ENCODE peak calls at places on chromosomes 4 and X, in seven cellular contexts. U is epithelial cell of esophagus; O is CD4-positive, alpha-beta memory T cell; C is lung; Y is GM12865; I is neural progenitor cell; W is AG10803. F is an unnamed sample.

GRCh38 chrX:57964975-57965374 is 54.7 kb upstream of the ZXDA start:
- DNase-seq in U (no peak), O (no peak), C (no peak), Y (no peak), I (no peak), W (no peak), F (no peak)

GRCh38 chr4:157896726-157897125 is 276.1 kb downstream of the GASK1B start:
- DNase-seq in U (no peak), O (no peak), C (no peak), Y (no peak), I (no peak), W (no peak), F (no peak)

GRCh38 chr4:57078685-57079521 is 31.3 kb downstream of the IGFBP7 start:
- DNase-seq in U (peak; percentile 93), O (no peak), C (no peak), Y (no peak), I (peak; percentile 70), W (no peak), F (no peak)

GRCh38 chr4:2802618-2803531 is 10.0 kb downstream of the SH3BP2 start:
- DNase-seq in U (no peak), O (no peak), C (no peak), Y (no peak), I (no peak), W (no peak), F (no peak)

GRCh38 chr4:142248946-142249345 is 597.2 kb downstream of the INPP4B start:
- DNase-seq in U (peak; percentile 74), O (no peak), C (no peak), Y (no peak), I (no peak), W (peak; percentile 75), F (peak; percentile 88)

GRCh38 chrX:19156223-19156622 is 34.0 kb upstream of the ADGRG2 start:
- DNase-seq in U (peak; percentile 32), O (no peak), C (no peak), Y (no peak), I (peak; percentile 13), W (peak; percentile 5), F (peak; percentile 19)

GRCh38 chrX:104662694-104663093 is 96.7 kb downstream of the IL1RAPL2 start:
- DNase-seq in U (no peak), O (no peak), C (no peak), Y (no peak), I (no peak), W (no peak), F (no peak)

GRCh38 chr4:10082047-10082446 is 34.6 kb downstream of the WDR1 start:
- DNase-seq in U (no peak), O (no peak), C (no peak), Y (no peak), I (no peak), W (no peak), F (no peak)

GRCh38 chr4:135838889-135839288 is 1637.3 kb upstream of the PABPC4L start:
- DNase-seq in U (peak; percentile 53), O (no peak), C (no peak), Y (no peak), I (peak; percentile 15), W (no peak), F (no peak)

GRCh38 chrX:8845060-8845459 is 43.9 kb upstream of the FAM9A start:
- DNase-seq in U (no peak), O (no peak), C (no peak), Y (no peak), I (no peak), W (peak; percentile 17), F (peak; percentile 77)

GRCh38 chr4:137267024-137267423 is 265.3 kb downstream of the PCDH18 start:
- DNase-seq in U (peak; percentile 58), O (no peak), C (no peak), Y (no peak), I (no peak), W (peak; percentile 71), F (peak; percentile 87)

GRCh38 chr4:128286474-128287158 is 997 bp downstream of the PGRMC2 start:
- DNase-seq in U (peak; percentile 69), O (peak; percentile 58), C (no peak), Y (peak; percentile 60), I (peak; percentile 34), W (peak; percentile 80), F (peak; percentile 73)

DNA sequence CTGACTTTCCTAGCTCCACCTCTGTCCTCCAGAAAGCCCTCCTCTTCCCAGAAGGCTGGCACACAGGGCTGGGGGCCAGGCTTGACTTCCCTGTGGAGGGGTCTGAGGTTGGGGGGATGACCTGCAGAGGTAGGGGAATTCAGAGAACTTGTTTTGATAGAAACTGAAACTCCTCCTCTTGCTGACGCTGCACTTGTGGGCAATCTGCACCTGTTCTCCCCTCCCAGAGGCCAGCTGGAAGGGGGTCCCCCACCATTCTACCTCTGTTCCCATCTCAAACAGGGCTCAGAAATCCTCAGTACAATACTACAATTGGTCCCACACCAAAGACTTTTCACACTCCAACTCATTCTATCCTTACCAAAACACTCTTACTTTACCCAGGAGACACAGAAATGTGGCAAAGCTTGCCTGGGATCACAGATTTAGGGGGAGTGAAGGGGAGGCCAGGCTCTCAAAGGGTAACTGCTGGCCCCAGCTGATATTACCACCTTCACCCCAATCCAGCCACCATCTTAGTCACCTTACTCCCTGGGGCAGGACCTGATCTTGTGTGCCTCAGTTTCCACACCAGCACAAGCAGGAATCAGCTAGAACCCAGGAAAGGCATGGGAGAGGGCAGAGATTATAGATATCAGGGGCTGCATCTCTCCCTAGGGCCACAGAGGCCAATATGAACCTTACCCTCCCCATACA is 18.5 kb downstream of the OTUD5 start:
- DNase-seq in U (no peak), O (peak; percentile 78), C (no peak), Y (peak; percentile 91), I (no peak), W (no peak), F (no peak)
- H3K4me3 ChIP-seq in U (no peak overlapping the region), O (peak overlapping the region; percentile 3), C (no peak overlapping the region), Y (peak overlapping the region; percentile 45), I (no peak overlapping the region), W (no peak overlapping the region), F (no peak overlapping the region)

GRCh38 chrX:48466696-48467095 is 3.4 kb downstream of the SLC38A5 start:
- DNase-seq in U (no peak), O (no peak), C (no peak), Y (peak; percentile 32), I (no peak), W (no peak), F (no peak)

GRCh38 chrX:48468693-48469691 is 1.1 kb downstream of the SLC38A5 start:
- DNase-seq in U (no peak), O (peak; percentile 27), C (no peak), Y (peak; percentile 56), I (peak; percentile 27), W (no peak), F (no peak)

GRCh38 chrX:48467331-48467761 is 2.7 kb downstream of the SLC38A5 start:
- DNase-seq in U (no peak), O (no peak), C (no peak), Y (no peak), I (no peak), W (no peak), F (peak; percentile 20)

GRCh38 chrX:48468247-48468671 is 1.8 kb downstream of the SLC38A5 start:
- DNase-seq in U (peak; percentile 32), O (no peak), C (no peak), Y (peak; percentile 69), I (peak; percentile 14), W (no peak), F (peak; percentile 54)

GRCh38 chrX:48465336-48465933 is 4.6 kb downstream of the SLC38A5 start:
- DNase-seq in U (peak; percentile 78), O (no peak), C (no peak), Y (no peak), I (no peak), W (peak; percentile 96), F (peak; percentile 92)
- H3K4me3 ChIP-seq in U (peak overlapping the region; percentile 18), O (no peak overlapping the region), C (no peak overlapping the region), Y (no peak overlapping the region), I (no peak overlapping the region), W (peak overlapping the region; percentile 37), F (peak overlapping the region; percentile 60)

DNA sequence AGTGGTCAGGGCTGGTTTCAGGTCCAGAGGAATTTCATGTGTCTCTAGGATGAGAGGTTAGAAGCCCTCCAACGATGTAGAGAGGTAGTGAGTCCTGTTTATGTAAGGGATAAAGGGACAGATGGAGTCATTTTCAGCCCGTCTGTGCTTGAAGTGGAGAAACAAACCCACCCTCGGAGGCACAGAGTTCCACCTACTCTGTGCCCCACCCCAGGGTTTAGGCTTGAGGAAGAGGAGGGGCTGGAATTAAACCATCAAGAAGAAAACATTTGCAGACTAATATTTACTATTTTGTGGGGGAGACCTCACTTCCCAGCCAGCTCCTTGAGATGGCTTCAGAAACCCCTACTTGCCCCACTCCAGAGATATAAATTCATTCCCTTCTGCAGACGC is 857 bp upstream of the GNL3L start:
- DNase-seq in U (no peak), O (no peak), C (no peak), Y (no peak), I (no peak), W (no peak), F (no peak)
- H3K4me3 ChIP-seq in U (peak overlapping the region; percentile 55), O (no peak overlapping the region), C (no peak overlapping the region), Y (peak overlapping the region; percentile 57), I (no peak overlapping the region), W (peak overlapping the region; percentile 65), F (peak overlapping the region; percentile 96)

GRCh38 chr4:187286536-187286935 is 562.9 kb upstream of the FAT1 start:
- DNase-seq in U (no peak), O (no peak), C (no peak), Y (no peak), I (no peak), W (peak; percentile 73), F (no peak)

GRCh38 chr4:187283306-187283705 is 559.6 kb upstream of the FAT1 start:
- DNase-seq in U (no peak), O (no peak), C (no peak), Y (no peak), I (no peak), W (peak; percentile 22), F (peak; percentile 9)
- H3K4me3 ChIP-seq in U (no peak overlapping the region), O (no peak overlapping the region), C (no peak overlapping the region), Y (no peak overlapping the region), I (no peak overlapping the region), W (no peak overlapping the region), F (no peak overlapping the region)

GRCh38 chrX:151973851-151974335 is 583 bp downstream of the GABRE start:
- DNase-seq in U (peak; percentile 29), O (no peak), C (peak; percentile 39), Y (no peak), I (no peak), W (peak; percentile 43), F (peak; percentile 72)
- H3K4me3 ChIP-seq in U (peak overlapping the region; percentile 64), O (no peak overlapping the region), C (peak overlapping the region; percentile 42), Y (no peak overlapping the region), I (peak overlapping the region; percentile 40), W (peak overlapping the region; percentile 75), F (peak overlapping the region; percentile 94)

GRCh38 chrX:135522878-135523693 is 2.6 kb downstream of the INTS6L start:
- DNase-seq in U (no peak), O (no peak), C (no peak), Y (no peak), I (no peak), W (no peak), F (peak; percentile 8)
- H3K4me3 ChIP-seq in U (no peak overlapping the region), O (peak overlapping the region; percentile 57), C (no peak overlapping the region), Y (peak overlapping the region; percentile 52), I (peak overlapping the region; percentile 73), W (peak overlapping the region; percentile 62), F (peak overlapping the region; percentile 95)

GRCh38 chr4:139540637-139541036 is 15.4 kb downstream of the SETD7 start:
- DNase-seq in U (no peak), O (no peak), C (no peak), Y (no peak), I (no peak), W (peak; percentile 41), F (peak; percentile 63)
- H3K4me3 ChIP-seq in U (no peak overlapping the region), O (no peak overlapping the region), C (no peak overlapping the region), Y (no peak overlapping the region), I (no peak overlapping the region), W (no peak overlapping the region), F (no peak overlapping the region)

F was measured in GM23248.